ENCODE peak calls at places on chromosomes 11 and 22, in seven cellular contexts. W is HCT116, U is GM12878, R is T47D, Z is HepG2, M is H1, T is K562. H is an unnamed sample.

GRCh38 chr22:30575011-30575671 is 676 bp upstream of the GAL3ST1 start:
- DNase-seq in W (no peak), U (no peak), R (no peak), Z (no peak), M (no peak), T (no peak), H (peak)

GRCh38 chr11:65211293-65212105 is 29.8 kb downstream of the CAPN1 start:
- DNase-seq in W (no peak), U (no peak), R (no peak), Z (no peak), M (no peak), T (no peak), H (no peak)

GRCh38 chr11:5383576-5383975 is at the start of gene OR51M1:
- DNase-seq in W (no peak), U (no peak), R (no peak), Z (no peak), M (no peak), T (no peak), H (no peak)

GRCh38 chr11:95092549-95093324 is 3.1 kb downstream of the ENDOD1 start:
- DNase-seq in W (no peak), U (no peak), R (peak), Z (peak), M (no peak), T (peak), H (peak)

GRCh38 chr11:408154-409007 is 6.4 kb downstream of the SIGIRR start:
- DNase-seq in W (no peak), U (no peak), R (no peak), Z (no peak), M (peak), T (no peak), H (no peak)

GRCh38 chr11:63841554-63841953 is 2.6 kb downstream of the MARK2 start:
- DNase-seq in W (no peak), U (no peak), R (no peak), Z (no peak), M (peak), T (no peak), H (no peak)

GRCh38 chr11:118684187-118684586 is 4.7 kb upstream of the TREH start:
- DNase-seq in W (no peak), U (no peak), R (no peak), Z (no peak), M (no peak), T (no peak), H (no peak)

GRCh38 chr11:528166-528814 is 7.1 kb downstream of the HRAS start:
- DNase-seq in W (no peak), U (no peak), R (no peak), Z (no peak), M (no peak), T (no peak), H (no peak)

GRCh38 chr11:25593221-25593620 is 738.7 kb upstream of the ANO3 start:
- DNase-seq in W (no peak), U (no peak), R (no peak), Z (no peak), M (no peak), T (no peak), H (peak)

GRCh38 chr11:128323381-128323780 is 264.0 kb downstream of the ETS1 start:
- DNase-seq in W (no peak), U (no peak), R (no peak), Z (no peak), M (no peak), T (no peak), H (no peak)

GRCh38 chr11:69427906-69428880 is 53.3 kb upstream of the LINC01488 start:
- DNase-seq in W (no peak), U (no peak), R (no peak), Z (no peak), M (no peak), T (no peak), H (no peak)

GRCh38 chr11:60389279-60389910 is 6.9 kb upstream of the MS4A14 start:
- DNase-seq in W (no peak), U (peak), R (no peak), Z (no peak), M (no peak), T (no peak), H (no peak)

GRCh38 chr11:6452219-6452618 is 11.4 kb upstream of the HPX start:
- DNase-seq in W (no peak), U (no peak), R (no peak), Z (no peak), M (no peak), T (no peak), H (no peak)

GRCh38 chr11:66328036-66328306 is 8.3 kb downstream of the RIN1 start:
- DNase-seq in W (no peak), U (no peak), R (no peak), Z (no peak), M (no peak), T (no peak), H (no peak)

GRCh38 chr11:64643258-64643881 is 52.4 kb downstream of the SLC22A12 start:
- DNase-seq in W (no peak), U (no peak), R (peak), Z (no peak), M (peak), T (peak), H (peak)

GRCh38 chr11:116777056-116777455 is 4.3 kb upstream of the BUD13 start:
- DNase-seq in W (no peak), U (no peak), R (no peak), Z (no peak), M (no peak), T (no peak), H (no peak)

GRCh38 chr22:47835726-47836125 is 1073.3 kb downstream of the TBC1D22A start:
- DNase-seq in W (peak), U (no peak), R (no peak), Z (peak), M (no peak), T (no peak), H (no peak)

GRCh38 chr11:8338138-8338537 is 74.5 kb upstream of the LMO1 start:
- DNase-seq in W (peak), U (no peak), R (no peak), Z (peak), M (peak), T (peak), H (peak)

GRCh38 chr11:65298655-65299179 is 15.9 kb upstream of the CDC42EP2 start:
- DNase-seq in W (no peak), U (no peak), R (no peak), Z (no peak), M (no peak), T (no peak), H (no peak)

GRCh38 chr22:17785185-17786184 is 11.2 kb upstream of the BID start:
- DNase-seq in W (peak), U (no peak), R (peak), Z (peak), M (peak), T (peak), H (no peak)

GRCh38 chr22:23833017-23833795 is 5.6 kb downstream of the DERL3 start:
- DNase-seq in W (no peak), U (no peak), R (no peak), Z (no peak), M (no peak), T (no peak), H (peak)

GRCh38 chr11:71304045-71304444 is 51.7 kb upstream of the SHANK2 start:
- DNase-seq in W (no peak), U (no peak), R (no peak), Z (no peak), M (no peak), T (no peak), H (no peak)

GRCh38 chr11:111119751-111120150 is 125.8 kb upstream of the POU2AF2 start:
- DNase-seq in W (no peak), U (no peak), R (no peak), Z (no peak), M (no peak), T (no peak), H (no peak)

GRCh38 chr11:74605403-74605802 is 13.0 kb downstream of the POLD3 start:
- DNase-seq in W (no peak), U (no peak), R (no peak), Z (no peak), M (no peak), T (no peak), H (no peak)

GRCh38 chr11:69010964-69011623 is 2.0 kb downstream of the MRGPRF start:
- DNase-seq in W (peak), U (no peak), R (peak), Z (no peak), M (peak), T (peak), H (peak)

GRCh38 chr11:1744879-1745700 is 5.3 kb downstream of the IFITM10 start:
- DNase-seq in W (no peak), U (no peak), R (no peak), Z (no peak), M (no peak), T (no peak), H (peak)

GRCh38 chr11:34050967-34051348 is 573 bp upstream of the CAPRIN1 start:
- DNase-seq in W (no peak), U (no peak), R (no peak), Z (peak), M (no peak), T (no peak), H (no peak)

GRCh38 chr11:34051349-34052035 is at the start of gene CAPRIN1:
- DNase-seq in W (peak), U (peak), R (peak), Z (peak), M (peak), T (peak), H (peak)

GRCh38 chr11:34052036-34052607 is 591 bp downstream of the CAPRIN1 start:
- DNase-seq in W (peak), U (no peak), R (peak), Z (peak), M (peak), T (peak), H (peak)

GRCh38 chr11:34049058-34049457 is 2.5 kb upstream of the CAPRIN1 start:
- DNase-seq in W (no peak), U (no peak), R (no peak), Z (no peak), M (no peak), T (no peak), H (no peak)

GRCh38 chr11:34050536-34050935 is 995 bp upstream of the CAPRIN1 start:
- DNase-seq in W (no peak), U (no peak), R (no peak), Z (no peak), M (no peak), T (no peak), H (no peak)
- TF ChIP-seq JUND in W (no peak), U (no peak), R (no peak), Z (no peak), M (no peak), T (no peak), H (no peak)

GRCh38 chr11:62539238-62539925 is 7.2 kb downstream of the AHNAK start:
- DNase-seq in W (no peak), U (no peak), R (no peak), Z (no peak), M (peak), T (peak), H (peak)
- TF ChIP-seq JUND in W (no peak), U (no peak), R (no peak), Z (no peak), M (no peak), T (no peak), H (no peak)

GRCh38 chr11:130439160-130439519 is 9.3 kb upstream of the ADAMTS15 start:
- DNase-seq in W (no peak), U (no peak), R (no peak), Z (no peak), M (no peak), T (no peak), H (no peak)
- TF ChIP-seq JUND in W (no peak), U (no peak), R (no peak), Z (no peak), M (no peak), T (no peak), H (no peak)

GRCh38 chr22:36386351-36386899 is 1.3 kb downstream of the MYH9 start:
- DNase-seq in W (no peak), U (peak), R (no peak), Z (no peak), M (no peak), T (no peak), H (no peak)
- TF ChIP-seq JUND in W (no peak), U (peak), R (no peak), Z (no peak), M (no peak), T (no peak), H (no peak)

DNA sequence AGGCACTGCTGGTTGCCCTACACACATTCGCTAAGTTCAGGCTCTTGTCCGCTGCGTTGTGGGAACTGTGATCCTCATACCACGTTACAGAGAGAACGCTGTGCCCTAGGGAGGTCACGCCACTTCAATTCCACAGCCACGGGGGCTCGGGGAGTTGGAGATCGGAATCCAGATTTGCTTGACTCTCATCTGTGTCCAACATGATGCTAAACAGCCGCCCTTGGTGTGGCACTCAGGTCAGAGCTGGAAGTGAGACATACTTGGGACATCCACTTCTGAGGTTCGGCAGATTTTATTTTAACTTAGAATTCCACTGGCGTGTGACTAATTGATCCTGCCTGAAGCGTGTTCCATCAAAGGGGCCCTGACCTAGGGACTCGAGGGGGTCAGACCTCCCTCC is 41.7 kb downstream of the RIBC2 start:
- DNase-seq in W (no peak), U (no peak), R (no peak), Z (no peak), M (no peak), T (no peak), H (peak)
- TF ChIP-seq JUND in W (no peak), U (no peak), R (no peak), Z (no peak), M (no peak), T (no peak), H (no peak)

H was measured in SK-N-SH.